ENCODE peak calls at places on chromosomes 12 and 14, in seven cellular contexts. E, A, N, O, B, K and D are unnamed samples.

GRCh38 chr14:90060965-90061848 is 587 bp upstream of the KCNK13 start:
- DNase-seq in E (no peak), A (no peak), N (no peak), O (no peak), B (no peak), K (no peak), D (no peak)

GRCh38 chr12:65602579-65603295 is 221.5 kb upstream of the HMGA2 start:
- DNase-seq in E (peak), A (peak), N (peak), O (peak), B (peak), K (no peak), D (no peak)

GRCh38 chr14:53035796-53036195 is 84.9 kb upstream of the FERMT2 start:
- DNase-seq in E (no peak), A (no peak), N (no peak), O (no peak), B (no peak), K (no peak), D (no peak)

GRCh38 chr12:104181313-104181712 is 34.3 kb upstream of the TXNRD1 start:
- DNase-seq in E (no peak), A (no peak), N (no peak), O (peak), B (no peak), K (no peak), D (no peak)

GRCh38 chr12:46260913-46261476 is 7.8 kb downstream of the SLC38A1 start:
- DNase-seq in E (no peak), A (no peak), N (no peak), O (no peak), B (no peak), K (no peak), D (no peak)

GRCh38 chr12:124461851-124462623 is 105.4 kb downstream of the NCOR2 start:
- DNase-seq in E (no peak), A (no peak), N (no peak), O (no peak), B (no peak), K (no peak), D (no peak)

GRCh38 chr12:6384499-6385436 is 806 bp downstream of the LTBR start:
- DNase-seq in E (no peak), A (peak), N (no peak), O (no peak), B (no peak), K (no peak), D (no peak)

GRCh38 chr12:84924956-84925355 is 12.4 kb upstream of the SLC6A15 start:
- DNase-seq in E (no peak), A (no peak), N (no peak), O (peak), B (no peak), K (no peak), D (no peak)

GRCh38 chr12:55612646-55613045 is 24.0 kb upstream of the OR10P1 start:
- DNase-seq in E (no peak), A (no peak), N (no peak), O (no peak), B (no peak), K (no peak), D (no peak)

GRCh38 chr12:124713436-124714082 is 146.1 kb upstream of the NCOR2 start:
- DNase-seq in E (no peak), A (no peak), N (no peak), O (peak), B (peak), K (peak), D (peak)

GRCh38 chr12:17344649-17345048 is 738.7 kb upstream of the LMO3 start:
- DNase-seq in E (no peak), A (no peak), N (no peak), O (no peak), B (no peak), K (no peak), D (no peak)

GRCh38 chr12:61870658-61871559 is 389.3 kb upstream of the USP15 start:
- DNase-seq in E (no peak), A (no peak), N (no peak), O (peak), B (no peak), K (no peak), D (no peak)

GRCh38 chr12:109047081-109047805 is 5.1 kb upstream of the USP30 start:
- DNase-seq in E (no peak), A (no peak), N (no peak), O (no peak), B (no peak), K (no peak), D (no peak)

GRCh38 chr14:96949594-96949993 is 152.4 kb downstream of the VRK1 start:
- DNase-seq in E (no peak), A (no peak), N (no peak), O (no peak), B (no peak), K (no peak), D (no peak)

GRCh38 chr12:58540480-58541299 is 379.6 kb downstream of the LRIG3 start:
- DNase-seq in E (peak), A (peak), N (peak), O (peak), B (peak), K (no peak), D (no peak)

GRCh38 chr12:7162691-7163114 is 26.8 kb upstream of the PEX5 start:
- DNase-seq in E (peak), A (peak), N (peak), O (peak), B (peak), K (no peak), D (no peak)

GRCh38 chr12:122137681-122138080 is 36.3 kb downstream of the IL31 start:
- DNase-seq in E (no peak), A (peak), N (no peak), O (no peak), B (no peak), K (no peak), D (no peak)

GRCh38 chr12:94327819-94328218 is 131.8 kb downstream of the CEP83 start:
- DNase-seq in E (no peak), A (no peak), N (no peak), O (peak), B (no peak), K (no peak), D (no peak)

GRCh38 chr12:130131817-130132216 is 30.4 kb upstream of the FZD10 start:
- DNase-seq in E (no peak), A (no peak), N (no peak), O (no peak), B (no peak), K (no peak), D (no peak)